ENCODE peak calls at places on chromosomes 3 and 15, in five cellular contexts. G, Q, O, U and N are unnamed samples.

GRCh38 chr3:171101982-171102610 is 75.6 kb upstream of the SLC2A2 start:
- DNase-seq in O (no peak), U (peak; percentile 72), G (no peak), Q (no peak), N (peak; percentile 15)

GRCh38 chr15:25065876-25066275 is 111.1 kb downstream of the SNRPN start:
- DNase-seq in O (no peak), Q (no peak), G (no peak), U (no peak), N (no peak)

GRCh38 chr3:56468184-56469106 is at the start of gene ERC2:
- DNase-seq in Q (peak; percentile 86), O (peak; percentile 80), U (peak; percentile 3), G (peak; percentile 15), N (no peak)

GRCh38 chr3:183239046-183239445 is 14.0 kb upstream of the B3GNT5 start:
- DNase-seq in O (no peak), G (no peak), Q (no peak), U (no peak), N (no peak)

GRCh38 chr15:88839961-88840360 is 36.7 kb downstream of the ACAN start:
- DNase-seq in Q (no peak), U (no peak), O (no peak), G (no peak), N (no peak)

GRCh38 chr15:39953521-39953920 is 19.6 kb downstream of the EIF2AK4 start:
- DNase-seq in G (no peak), O (no peak), Q (no peak), U (no peak), N (no peak)

GRCh38 chr15:73956276-73957086 is 30.2 kb downstream of the LOXL1 start:
- DNase-seq in Q (no peak), O (no peak), G (no peak), U (peak; percentile 84), N (peak; percentile 64)

GRCh38 chr3:38004415-38005075 is 14.0 kb downstream of the VILL start:
- DNase-seq in O (peak; percentile 65), Q (peak; percentile 77), U (peak; percentile 62), G (peak; percentile 78), N (no peak)